ENCODE peak calls at places on chromosomes 13 and 19, in seven cellular contexts. One of them, this sample, is unnamed. For H3K4me1 and H3K36me3, the result is how much of the 10 kb centered on the place peaks cover.

GRCh38 chr19:57282011-57282636 is 1.8 kb downstream of the ZNF460 start:
- DNase-seq in breast epithelium: no peak
- DNase-seq in HepG2: no peak
- DNase-seq in IMR-90: no peak
- DNase-seq in HCT116: no peak
- DNase-seq in tibial nerve: no peak
- DNase-seq in ovary: no peak
- DNase-seq in this sample: no peak

GRCh38 chr13:99050983-99051488 is 73.2 kb upstream of the DOCK9 start:
- DNase-seq in breast epithelium: no peak
- DNase-seq in HepG2: no peak
- DNase-seq in IMR-90: no peak
- DNase-seq in HCT116: no peak
- DNase-seq in tibial nerve: no peak
- DNase-seq in ovary: no peak
- DNase-seq in this sample: no peak

GRCh38 chr13:86201477-86201876 is 402.3 kb upstream of the SLITRK6 start:
- DNase-seq in breast epithelium: no peak
- DNase-seq in HepG2: no peak
- DNase-seq in IMR-90: no peak
- DNase-seq in HCT116: no peak
- DNase-seq in tibial nerve: no peak
- DNase-seq in ovary: no peak
- DNase-seq in this sample: no peak

GRCh38 chr19:37466277-37466797 is 907 bp downstream of the ZNF569 start:
- DNase-seq in breast epithelium: no peak
- DNase-seq in HepG2: no peak
- DNase-seq in IMR-90: no peak
- DNase-seq in HCT116: no peak
- DNase-seq in tibial nerve: no peak
- DNase-seq in ovary: peak
- DNase-seq in this sample: no peak

GRCh38 chr13:25678398-25678797 is 306.6 kb downstream of the ATP8A2 start:
- DNase-seq in breast epithelium: no peak
- DNase-seq in HepG2: no peak
- DNase-seq in IMR-90: no peak
- DNase-seq in HCT116: no peak
- DNase-seq in tibial nerve: no peak
- DNase-seq in ovary: no peak
- DNase-seq in this sample: no peak

GRCh38 chr13:79541426-79542049 is 60.6 kb downstream of the NDFIP2 start:
- DNase-seq in breast epithelium: no peak
- DNase-seq in HepG2: peak
- DNase-seq in IMR-90: peak
- DNase-seq in HCT116: peak
- DNase-seq in tibial nerve: no peak
- DNase-seq in ovary: no peak
- DNase-seq in this sample: no peak

GRCh38 chr13:106888148-106888547 is 320.2 kb upstream of the ARGLU1 start:
- DNase-seq in breast epithelium: no peak
- DNase-seq in HepG2: no peak
- DNase-seq in IMR-90: no peak
- DNase-seq in HCT116: no peak
- DNase-seq in tibial nerve: no peak
- DNase-seq in ovary: no peak
- DNase-seq in this sample: no peak

GRCh38 chr19:42985588-42985987 is 40.7 kb downstream of the PSG11 start:
- DNase-seq in breast epithelium: no peak
- DNase-seq in HepG2: no peak
- DNase-seq in IMR-90: peak
- DNase-seq in HCT116: no peak
- DNase-seq in tibial nerve: no peak
- DNase-seq in ovary: no peak
- DNase-seq in this sample: no peak

GRCh38 chr13:64591981-64592380 is 2638.2 kb downstream of the PCDH9 start:
- DNase-seq in breast epithelium: no peak
- DNase-seq in HepG2: no peak
- DNase-seq in IMR-90: peak
- DNase-seq in HCT116: no peak
- DNase-seq in tibial nerve: no peak
- DNase-seq in ovary: no peak
- DNase-seq in this sample: no peak

GRCh38 chr13:72198967-72199601 is 332.1 kb upstream of the DACH1 start:
- DNase-seq in breast epithelium: no peak
- DNase-seq in HepG2: peak
- DNase-seq in IMR-90: no peak
- DNase-seq in HCT116: no peak
- DNase-seq in tibial nerve: no peak
- DNase-seq in ovary: no peak
- DNase-seq in this sample: no peak

GRCh38 chr19:47418595-47419036 is 711 bp downstream of the MEIS3 start:
- DNase-seq in breast epithelium: no peak
- DNase-seq in HepG2: no peak
- DNase-seq in IMR-90: no peak
- DNase-seq in HCT116: no peak
- DNase-seq in tibial nerve: no peak
- DNase-seq in ovary: no peak
- DNase-seq in this sample: no peak

DNA sequence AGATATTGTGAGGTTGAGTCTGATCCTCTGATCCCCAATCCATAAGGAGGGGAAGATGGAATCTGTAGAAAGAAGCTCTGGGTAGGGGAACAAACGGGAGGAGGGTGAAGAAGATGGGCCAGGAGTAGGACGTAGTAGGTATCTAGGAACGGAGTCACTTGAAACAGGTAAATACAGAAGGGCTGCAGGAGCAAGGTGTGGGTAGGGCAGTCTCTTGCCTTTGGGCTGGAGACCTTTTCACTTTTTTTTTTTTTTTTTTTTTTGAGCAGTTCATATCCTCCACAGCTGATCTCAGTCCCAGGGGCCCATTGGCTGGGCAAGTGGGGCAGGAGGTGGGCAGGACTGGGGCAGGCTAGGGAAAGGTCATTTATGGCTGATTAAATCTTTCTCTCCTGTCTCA is 1.5 kb downstream of the BCKDHA start:
- DNase-seq in breast epithelium: no peak
- DNase-seq in HepG2: no peak
- DNase-seq in IMR-90: no peak
- DNase-seq in HCT116: no peak
- DNase-seq in tibial nerve: no peak
- DNase-seq in ovary: no peak
- DNase-seq in this sample: no peak
- H3K4me1 ChIP-seq in breast epithelium: under half
- H3K4me1 ChIP-seq in HepG2: under half
- H3K4me1 ChIP-seq in IMR-90: under half
- H3K4me1 ChIP-seq in HCT116: under half
- H3K4me1 ChIP-seq in tibial nerve: under half
- H3K4me1 ChIP-seq in ovary: under half
- H3K4me1 ChIP-seq in this sample: under half

DNA sequence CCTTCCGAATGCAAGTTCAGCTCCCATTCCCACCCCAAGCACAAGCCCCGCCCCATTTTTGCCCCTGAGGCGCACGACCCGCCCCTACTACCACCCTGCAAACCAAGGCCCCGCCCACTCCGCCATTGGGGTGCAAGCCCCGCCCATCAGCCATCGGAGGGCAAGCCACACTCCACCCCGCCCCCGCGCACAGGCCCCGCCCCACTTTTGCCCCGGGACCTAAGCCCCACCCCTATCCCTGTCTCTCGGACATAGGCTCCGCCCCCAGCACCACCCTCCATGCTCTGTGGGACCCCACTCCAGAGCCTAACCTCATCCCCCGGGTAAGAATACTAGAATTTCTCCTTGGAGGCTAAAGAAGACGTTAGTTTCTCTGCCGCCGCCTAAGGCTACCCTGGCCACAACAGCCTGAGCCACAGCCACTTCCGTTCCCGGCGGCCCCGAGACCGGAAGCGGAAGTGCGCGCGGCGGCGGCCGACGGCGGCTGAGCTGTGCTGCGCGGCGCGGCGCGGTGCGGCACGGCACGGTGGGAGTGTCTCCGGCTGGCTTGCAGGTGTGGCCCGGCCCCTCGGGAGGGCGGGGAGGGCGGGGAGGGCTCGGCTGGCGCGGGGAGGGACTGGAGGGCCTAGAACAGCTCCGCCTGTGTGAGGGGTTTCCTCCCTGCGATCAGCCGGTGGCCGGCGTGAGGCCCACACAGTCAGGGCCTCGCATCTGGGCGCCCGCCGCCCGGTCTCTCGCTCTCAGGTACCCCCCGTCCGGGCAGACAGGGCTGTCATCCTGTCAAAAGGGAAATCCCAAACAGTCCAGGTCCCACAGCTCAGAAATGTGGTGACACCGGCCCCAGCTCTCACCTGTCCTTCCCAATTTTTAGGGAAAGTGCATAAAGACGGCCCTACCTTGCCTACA is at the start of gene ZNF333:
- DNase-seq in breast epithelium: peak
- DNase-seq in HepG2: peak
- DNase-seq in IMR-90: peak
- DNase-seq in HCT116: peak
- DNase-seq in tibial nerve: peak
- DNase-seq in ovary: peak
- DNase-seq in this sample: peak
- TF ChIP-seq POLR2A in breast epithelium: no peak
- TF ChIP-seq POLR2A in HepG2: peak
- TF ChIP-seq POLR2A in IMR-90: peak
- TF ChIP-seq POLR2A in HCT116: peak
- TF ChIP-seq POLR2A in tibial nerve: no peak
- TF ChIP-seq POLR2A in ovary: peak
- TF ChIP-seq POLR2A in this sample: peak

GRCh38 chr19:5706876-5707573 is 12.9 kb downstream of the LONP1 start:
- DNase-seq in breast epithelium: no peak
- DNase-seq in HepG2: no peak
- DNase-seq in IMR-90: no peak
- DNase-seq in HCT116: no peak
- DNase-seq in tibial nerve: no peak
- DNase-seq in ovary: no peak
- DNase-seq in this sample: no peak
- H3K36me3 ChIP-seq in breast epithelium: under half
- H3K36me3 ChIP-seq in HepG2: half or more
- H3K36me3 ChIP-seq in IMR-90: half or more
- H3K36me3 ChIP-seq in HCT116: half or more
- H3K36me3 ChIP-seq in tibial nerve: under half
- H3K36me3 ChIP-seq in ovary: under half
- H3K36me3 ChIP-seq in this sample: under half

GRCh38 chr19:10107254-10107653 is 1.1 kb downstream of the PPAN start:
- DNase-seq in breast epithelium: no peak
- DNase-seq in HepG2: no peak
- DNase-seq in IMR-90: no peak
- DNase-seq in HCT116: no peak
- DNase-seq in tibial nerve: no peak
- DNase-seq in ovary: no peak
- DNase-seq in this sample: no peak
- H3K4me1 ChIP-seq in breast epithelium: under half
- H3K4me1 ChIP-seq in HepG2: under half
- H3K4me1 ChIP-seq in IMR-90: under half
- H3K4me1 ChIP-seq in HCT116: under half
- H3K4me1 ChIP-seq in tibial nerve: under half
- H3K4me1 ChIP-seq in ovary: under half
- H3K4me1 ChIP-seq in this sample: under half

GRCh38 chr19:44002566-44003460 is at the start of gene ZNF230:
- DNase-seq in breast epithelium: peak
- DNase-seq in HepG2: peak
- DNase-seq in IMR-90: peak
- DNase-seq in HCT116: peak
- DNase-seq in tibial nerve: peak
- DNase-seq in ovary: peak
- DNase-seq in this sample: peak
- TF ChIP-seq POLR2A in breast epithelium: no peak
- TF ChIP-seq POLR2A in HepG2: peak
- TF ChIP-seq POLR2A in IMR-90: peak
- TF ChIP-seq POLR2A in HCT116: no peak
- TF ChIP-seq POLR2A in tibial nerve: no peak
- TF ChIP-seq POLR2A in ovary: peak
- TF ChIP-seq POLR2A in this sample: peak